ENCODE peak calls at places on chromosomes 11 and 22, in five cellular contexts. U is SW 1271; P is cardiac muscle cell; X is neural crest cell; N is stimulated activated CD4-positive, alpha-beta T cell treated with anti-CD3 and anti-CD28 coated beads, TNF-alpha, amount 100 ng/mL, for 4 hours. H is an unnamed sample.

GRCh38 chr22:45917146-45917545 is 59.8 kb downstream of the WNT7B start:
- DNase-seq in U (no peak), P (no peak), X (no peak), N (no peak), H (no peak)

GRCh38 chr11:43021466-43021865 is 290.3 kb upstream of the API5 start:
- DNase-seq in U (no peak), P (no peak), X (peak; percentile 18), N (no peak), H (no peak)

GRCh38 chr11:117907276-117908110 is 21.7 kb downstream of the TMPRSS13 start:
- DNase-seq in U (no peak), P (peak; percentile 93), X (peak; percentile 86), N (peak; percentile 57), H (peak; percentile 86)

GRCh38 chr22:28670153-28670552 is 9.5 kb downstream of the TTC28 start:
- DNase-seq in U (no peak), P (no peak), X (no peak), N (no peak), H (no peak)

GRCh38 chr11:59753650-59754493 is 1.3 kb upstream of the STX3 start:
- DNase-seq in U (peak; percentile 46), P (peak; percentile 79), X (peak; percentile 79), N (peak; percentile 67), H (peak; percentile 60)

GRCh38 chr22:20673341-20674195 is 100.3 kb upstream of the SERPIND1 start:
- DNase-seq in U (no peak), P (no peak), X (no peak), N (no peak), H (no peak)

GRCh38 chr22:45600791-45601730 is 70.6 kb upstream of the ATXN10 start:
- DNase-seq in U (no peak), P (peak; percentile 51), X (no peak), N (no peak), H (peak; percentile 10)

GRCh38 chr22:50293441-50294318 is 13.8 kb downstream of the PLXNB2 start:
- DNase-seq in U (no peak), P (peak; percentile 91), X (no peak), N (no peak), H (peak; percentile 79)

GRCh38 chr11:293293-293851 is 4.4 kb downstream of the PGGHG start:
- DNase-seq in U (no peak), P (no peak), X (no peak), N (no peak), H (no peak)

GRCh38 chr11:62241095-62241494 is 944 bp upstream of the SCGB1D2 start:
- DNase-seq in U (no peak), P (no peak), X (no peak), N (no peak), H (no peak)

GRCh38 chr11:45110562-45110961 is 35.9 kb upstream of the PRDM11 start:
- DNase-seq in U (peak; percentile 28), P (peak; percentile 83), X (peak; percentile 48), N (peak; percentile 26), H (peak; percentile 33)

GRCh38 chr22:46209262-46209661 is 40.8 kb downstream of the CDPF1 start:
- DNase-seq in U (no peak), P (no peak), X (no peak), N (no peak), H (no peak)

GRCh38 chr11:112499153-112499907 is 238.7 kb upstream of the PLET1 start:
- DNase-seq in U (no peak), P (no peak), X (no peak), N (no peak), H (no peak)

GRCh38 chr11:46277313-46277622 is 194 bp upstream of the CREB3L1 start:
- DNase-seq in U (no peak), P (peak; percentile 71), X (no peak), N (no peak), H (no peak)

GRCh38 chr11:30861506-30861905 is 275.4 kb upstream of the MPPED2 start:
- DNase-seq in U (no peak), P (no peak), X (no peak), N (no peak), H (no peak)

GRCh38 chr22:19577422-19577966 is 53.3 kb upstream of the CLDN5 start:
- DNase-seq in U (no peak), P (no peak), X (no peak), N (no peak), H (no peak)

GRCh38 chr11:20547411-20547810 is 52.0 kb upstream of the SLC6A5 start:
- DNase-seq in U (no peak), P (no peak), X (no peak), N (no peak), H (no peak)

GRCh38 chr22:20013382-20013871 is 3.2 kb downstream of the ARVCF start:
- DNase-seq in U (no peak), P (peak; percentile 73), X (peak; percentile 82), N (no peak), H (no peak)

GRCh38 chr11:111733009-111733408 is 33.2 kb downstream of the PPP2R1B start:
- DNase-seq in U (no peak), P (peak; percentile 85), X (no peak), N (no peak), H (peak; percentile 65)

GRCh38 chr11:128895505-128895904 is 4.3 kb downstream of the KCNJ5 start:
- DNase-seq in U (no peak), P (no peak), X (no peak), N (no peak), H (no peak)

GRCh38 chr22:45034156-45034555 is 24.4 kb upstream of the PHF21B start:
- DNase-seq in U (no peak), P (no peak), X (no peak), N (no peak), H (no peak)

GRCh38 chr11:26704249-26704648 is 17.6 kb downstream of the SLC5A12 start:
- DNase-seq in U (no peak), P (peak; percentile 10), X (no peak), N (no peak), H (no peak)

GRCh38 chr11:71305451-71306125 is 53.2 kb upstream of the SHANK2 start:
- DNase-seq in U (no peak), P (no peak), X (no peak), N (no peak), H (no peak)

GRCh38 chr22:27433585-27434190 is 367.9 kb downstream of the MN1 start:
- DNase-seq in U (no peak), P (no peak), X (no peak), N (no peak), H (peak; percentile 29)

GRCh38 chr22:44192098-44192810 is 11.5 kb downstream of the PARVG start:
- DNase-seq in U (no peak), P (peak; percentile 13), X (peak; percentile 30), N (no peak), H (no peak)

GRCh38 chr11:3010004-3010403 is 17.9 kb upstream of the NAP1L4 start:
- DNase-seq in U (no peak), P (no peak), X (no peak), N (no peak), H (no peak)

GRCh38 chr11:47403571-47403970 is 4.8 kb upstream of the SLC39A13 start:
- DNase-seq in U (no peak), P (no peak), X (no peak), N (no peak), H (no peak)